ENCODE peak calls at places on chromosomes 16 and 17, in seven cellular contexts. One of them, this sample, is unnamed.
A peak's percentile ranks its signal among the peaks of the same experiment; 100 is the strongest.

GRCh38 chr16:78407191-78407590 is 307.7 kb downstream of the WWOX start:
- DNase-seq in esophagus squamous epithelium: no peak
- DNase-seq in Caco-2: no peak
- DNase-seq in thyroid gland: no peak
- DNase-seq in endothelial cell of umbilical vein: no peak
- DNase-seq in HCT116: no peak
- DNase-seq in body of pancreas: no peak
- DNase-seq in this sample: no peak

GRCh38 chr17:67139784-67140665 is 95.7 kb downstream of the CACNG1 start:
- DNase-seq in esophagus squamous epithelium: no peak
- DNase-seq in Caco-2: peak; percentile 15
- DNase-seq in thyroid gland: no peak
- DNase-seq in endothelial cell of umbilical vein: no peak
- DNase-seq in HCT116: no peak
- DNase-seq in body of pancreas: peak; percentile 79
- DNase-seq in this sample: no peak

GRCh38 chr16:27844826-27845225 is 218.7 kb downstream of the GSG1L start:
- DNase-seq in esophagus squamous epithelium: no peak
- DNase-seq in Caco-2: no peak
- DNase-seq in thyroid gland: no peak
- DNase-seq in endothelial cell of umbilical vein: no peak
- DNase-seq in HCT116: no peak
- DNase-seq in body of pancreas: no peak
- DNase-seq in this sample: no peak

GRCh38 chr17:57375770-57376181 is 119.5 kb downstream of the MSI2 start:
- DNase-seq in esophagus squamous epithelium: no peak
- DNase-seq in Caco-2: peak; percentile 22
- DNase-seq in thyroid gland: peak; percentile 27
- DNase-seq in endothelial cell of umbilical vein: no peak
- DNase-seq in HCT116: peak; percentile 90
- DNase-seq in body of pancreas: no peak
- DNase-seq in this sample: no peak

GRCh38 chr16:3879887-3880564 is 487 bp downstream of the CREBBP start:
- DNase-seq in esophagus squamous epithelium: no peak
- DNase-seq in Caco-2: peak; percentile 77
- DNase-seq in thyroid gland: peak; percentile 79
- DNase-seq in endothelial cell of umbilical vein: peak; percentile 31
- DNase-seq in HCT116: no peak
- DNase-seq in body of pancreas: peak; percentile 78
- DNase-seq in this sample: peak; percentile 75

GRCh38 chr16:640614-641013 is 1.0 kb upstream of the MCRIP2 start:
- DNase-seq in esophagus squamous epithelium: no peak
- DNase-seq in Caco-2: no peak
- DNase-seq in thyroid gland: no peak
- DNase-seq in endothelial cell of umbilical vein: no peak
- DNase-seq in HCT116: no peak
- DNase-seq in body of pancreas: no peak
- DNase-seq in this sample: no peak

GRCh38 chr17:6456914-6457687 is 12.8 kb downstream of the PIMREG start:
- DNase-seq in esophagus squamous epithelium: no peak
- DNase-seq in Caco-2: no peak
- DNase-seq in thyroid gland: no peak
- DNase-seq in endothelial cell of umbilical vein: peak; percentile 41
- DNase-seq in HCT116: no peak
- DNase-seq in body of pancreas: no peak
- DNase-seq in this sample: peak; percentile 30

GRCh38 chr17:8894673-8895578 is 27.5 kb upstream of the PIK3R6 start:
- DNase-seq in esophagus squamous epithelium: no peak
- DNase-seq in Caco-2: peak; percentile 59
- DNase-seq in thyroid gland: peak; percentile 66
- DNase-seq in endothelial cell of umbilical vein: peak; percentile 59
- DNase-seq in HCT116: peak; percentile 39
- DNase-seq in body of pancreas: peak; percentile 66
- DNase-seq in this sample: peak; percentile 61

GRCh38 chr17:47009759-47010594 is 30.9 kb upstream of the RPRML start:
- DNase-seq in esophagus squamous epithelium: no peak
- DNase-seq in Caco-2: no peak
- DNase-seq in thyroid gland: no peak
- DNase-seq in endothelial cell of umbilical vein: no peak
- DNase-seq in HCT116: no peak
- DNase-seq in body of pancreas: no peak
- DNase-seq in this sample: peak; percentile 13

GRCh38 chr17:28567604-28568003 is 3.7 kb downstream of the PIGS start:
- DNase-seq in esophagus squamous epithelium: no peak
- DNase-seq in Caco-2: no peak
- DNase-seq in thyroid gland: no peak
- DNase-seq in endothelial cell of umbilical vein: no peak
- DNase-seq in HCT116: no peak
- DNase-seq in body of pancreas: no peak
- DNase-seq in this sample: no peak

GRCh38 chr17:66952031-66952524 is 12.4 kb upstream of the CACNG4 start:
- DNase-seq in esophagus squamous epithelium: no peak
- DNase-seq in Caco-2: peak; percentile 96
- DNase-seq in thyroid gland: peak; percentile 85
- DNase-seq in endothelial cell of umbilical vein: peak; percentile 7
- DNase-seq in HCT116: peak; percentile 99
- DNase-seq in body of pancreas: no peak
- DNase-seq in this sample: no peak

GRCh38 chr16:29154676-29155121 is 169.8 kb downstream of the LAT start:
- DNase-seq in esophagus squamous epithelium: no peak
- DNase-seq in Caco-2: no peak
- DNase-seq in thyroid gland: no peak
- DNase-seq in endothelial cell of umbilical vein: no peak
- DNase-seq in HCT116: no peak
- DNase-seq in body of pancreas: no peak
- DNase-seq in this sample: no peak

GRCh38 chr16:89561195-89562026 is 929 bp downstream of the RPL13 start:
- DNase-seq in esophagus squamous epithelium: no peak
- DNase-seq in Caco-2: no peak
- DNase-seq in thyroid gland: no peak
- DNase-seq in endothelial cell of umbilical vein: peak; percentile 25
- DNase-seq in HCT116: no peak
- DNase-seq in body of pancreas: no peak
- DNase-seq in this sample: no peak

GRCh38 chr17:68381076-68381900 is 76.0 kb downstream of the WIPI1 start:
- DNase-seq in esophagus squamous epithelium: no peak
- DNase-seq in Caco-2: no peak
- DNase-seq in thyroid gland: no peak
- DNase-seq in endothelial cell of umbilical vein: peak; percentile 46
- DNase-seq in HCT116: peak; percentile 98
- DNase-seq in body of pancreas: no peak
- DNase-seq in this sample: no peak

GRCh38 chr16:1710811-1711507 is 5.0 kb downstream of the MAPK8IP3 start:
- DNase-seq in esophagus squamous epithelium: no peak
- DNase-seq in Caco-2: no peak
- DNase-seq in thyroid gland: no peak
- DNase-seq in endothelial cell of umbilical vein: no peak
- DNase-seq in HCT116: no peak
- DNase-seq in body of pancreas: no peak
- DNase-seq in this sample: no peak

GRCh38 chr17:48444531-48445247 is 14.7 kb upstream of the SKAP1 start:
- DNase-seq in esophagus squamous epithelium: no peak
- DNase-seq in Caco-2: no peak
- DNase-seq in thyroid gland: no peak
- DNase-seq in endothelial cell of umbilical vein: no peak
- DNase-seq in HCT116: no peak
- DNase-seq in body of pancreas: no peak
- DNase-seq in this sample: no peak

GRCh38 chr17:62017912-62018311 is 47.2 kb downstream of the MED13 start:
- DNase-seq in esophagus squamous epithelium: no peak
- DNase-seq in Caco-2: no peak
- DNase-seq in thyroid gland: no peak
- DNase-seq in endothelial cell of umbilical vein: peak; percentile 42
- DNase-seq in HCT116: no peak
- DNase-seq in body of pancreas: no peak
- DNase-seq in this sample: no peak

GRCh38 chr17:29037739-29038465 is 5.0 kb upstream of the PIPOX start:
- DNase-seq in esophagus squamous epithelium: no peak
- DNase-seq in Caco-2: no peak
- DNase-seq in thyroid gland: no peak
- DNase-seq in endothelial cell of umbilical vein: no peak
- DNase-seq in HCT116: no peak
- DNase-seq in body of pancreas: no peak
- DNase-seq in this sample: no peak

GRCh38 chr17:8122923-8123694 is 797 bp downstream of the HES7 start:
- DNase-seq in esophagus squamous epithelium: no peak
- DNase-seq in Caco-2: no peak
- DNase-seq in thyroid gland: peak; percentile 43
- DNase-seq in endothelial cell of umbilical vein: peak; percentile 19
- DNase-seq in HCT116: no peak
- DNase-seq in body of pancreas: peak; percentile 17
- DNase-seq in this sample: no peak

GRCh38 chr16:84026601-84027000 is 16.0 kb downstream of the SLC38A8 start:
- DNase-seq in esophagus squamous epithelium: no peak
- DNase-seq in Caco-2: no peak
- DNase-seq in thyroid gland: no peak
- DNase-seq in endothelial cell of umbilical vein: no peak
- DNase-seq in HCT116: no peak
- DNase-seq in body of pancreas: no peak
- DNase-seq in this sample: no peak

GRCh38 chr17:27944546-27945332 is 51.6 kb upstream of the LYRM9 start:
- DNase-seq in esophagus squamous epithelium: no peak
- DNase-seq in Caco-2: no peak
- DNase-seq in thyroid gland: no peak
- DNase-seq in endothelial cell of umbilical vein: no peak
- DNase-seq in HCT116: no peak
- DNase-seq in body of pancreas: no peak
- DNase-seq in this sample: no peak

GRCh38 chr17:6800422-6801027 is 24.5 kb downstream of the FBXO39 start:
- DNase-seq in esophagus squamous epithelium: no peak
- DNase-seq in Caco-2: no peak
- DNase-seq in thyroid gland: no peak
- DNase-seq in endothelial cell of umbilical vein: peak; percentile 28
- DNase-seq in HCT116: no peak
- DNase-seq in body of pancreas: no peak
- DNase-seq in this sample: no peak

GRCh38 chr17:73214008-73214407 is 21.2 kb downstream of the COG1 start:
- DNase-seq in esophagus squamous epithelium: no peak
- DNase-seq in Caco-2: no peak
- DNase-seq in thyroid gland: no peak
- DNase-seq in endothelial cell of umbilical vein: no peak
- DNase-seq in HCT116: no peak
- DNase-seq in body of pancreas: no peak
- DNase-seq in this sample: no peak

GRCh38 chr16:11359370-11359769 is 14.1 kb downstream of the RMI2 start:
- DNase-seq in esophagus squamous epithelium: no peak
- DNase-seq in Caco-2: peak; percentile 89
- DNase-seq in thyroid gland: peak; percentile 61
- DNase-seq in endothelial cell of umbilical vein: no peak
- DNase-seq in HCT116: peak; percentile 12
- DNase-seq in body of pancreas: peak; percentile 64
- DNase-seq in this sample: no peak

GRCh38 chr16:10828851-10829331 is 10.3 kb upstream of the TVP23A start:
- DNase-seq in esophagus squamous epithelium: no peak
- DNase-seq in Caco-2: no peak
- DNase-seq in thyroid gland: peak; percentile 99
- DNase-seq in endothelial cell of umbilical vein: peak; percentile 92
- DNase-seq in HCT116: no peak
- DNase-seq in body of pancreas: peak; percentile 96
- DNase-seq in this sample: peak; percentile 93

GRCh38 chr17:83009414-83010322 is 69.7 kb upstream of the METRNL start:
- DNase-seq in esophagus squamous epithelium: no peak
- DNase-seq in Caco-2: no peak
- DNase-seq in thyroid gland: peak; percentile 42
- DNase-seq in endothelial cell of umbilical vein: no peak
- DNase-seq in HCT116: no peak
- DNase-seq in body of pancreas: no peak
- DNase-seq in this sample: no peak

GRCh38 chr16:30930160-30930571 is 6.8 kb downstream of the FBXL19 start:
- DNase-seq in esophagus squamous epithelium: no peak
- DNase-seq in Caco-2: no peak
- DNase-seq in thyroid gland: no peak
- DNase-seq in endothelial cell of umbilical vein: no peak
- DNase-seq in HCT116: no peak
- DNase-seq in body of pancreas: no peak
- DNase-seq in this sample: no peak

GRCh38 chr17:16622540-16623277 is 30.9 kb downstream of the ZNF624 start:
- DNase-seq in esophagus squamous epithelium: no peak
- DNase-seq in Caco-2: no peak
- DNase-seq in thyroid gland: no peak
- DNase-seq in endothelial cell of umbilical vein: no peak
- DNase-seq in HCT116: no peak
- DNase-seq in body of pancreas: no peak
- DNase-seq in this sample: no peak
- H3K9me3 ChIP-seq in esophagus squamous epithelium: peaks cover 79% of the 10 kb centered on the region
- H3K9me3 ChIP-seq in Caco-2: peaks cover 76% of the 10 kb centered on the region
- H3K9me3 ChIP-seq in thyroid gland: no peaks in the 10 kb centered on the region
- H3K9me3 ChIP-seq in endothelial cell of umbilical vein: peaks cover 21% of the 10 kb centered on the region
- H3K9me3 ChIP-seq in HCT116: peaks cover 38% of the 10 kb centered on the region
- H3K9me3 ChIP-seq in body of pancreas: no peaks in the 10 kb centered on the region
- H3K9me3 ChIP-seq in this sample: peaks cover 70% of the 10 kb centered on the region

GRCh38 chr17:43350888-43351361 is 47.9 kb upstream of the ARL4D start:
- DNase-seq in esophagus squamous epithelium: no peak
- DNase-seq in Caco-2: peak; percentile 59
- DNase-seq in thyroid gland: no peak
- DNase-seq in endothelial cell of umbilical vein: no peak
- DNase-seq in HCT116: no peak
- DNase-seq in body of pancreas: no peak
- DNase-seq in this sample: no peak
- H3K9me3 ChIP-seq in esophagus squamous epithelium: peaks cover 33% of the 10 kb centered on the region
- H3K9me3 ChIP-seq in Caco-2: peaks cover 37% of the 10 kb centered on the region
- H3K9me3 ChIP-seq in thyroid gland: no peaks in the 10 kb centered on the region
- H3K9me3 ChIP-seq in endothelial cell of umbilical vein: peaks cover 11% of the 10 kb centered on the region
- H3K9me3 ChIP-seq in HCT116: peaks cover 27% of the 10 kb centered on the region
- H3K9me3 ChIP-seq in body of pancreas: no peaks in the 10 kb centered on the region
- H3K9me3 ChIP-seq in this sample: peaks cover 23% of the 10 kb centered on the region

DNA sequence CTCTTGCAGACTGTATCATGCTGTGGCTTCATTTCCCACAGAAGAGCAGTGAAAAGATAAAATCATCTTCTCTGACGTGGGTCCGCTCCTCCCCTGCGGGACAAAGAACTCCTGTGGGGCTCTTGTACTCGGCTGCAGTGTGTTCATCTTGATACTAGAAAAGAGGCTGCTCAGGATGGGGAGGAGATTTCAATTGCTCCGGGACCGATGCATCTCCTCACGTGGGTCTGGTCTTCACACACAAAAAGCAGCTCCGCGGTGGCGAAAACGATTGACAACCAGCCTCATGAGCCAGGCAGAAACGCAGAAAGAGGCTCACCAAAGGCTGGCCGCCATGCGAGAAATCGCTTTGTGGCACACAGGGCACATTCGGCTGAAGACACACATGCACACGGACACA is 14.4 kb upstream of the KCNJ18 start:
- DNase-seq in esophagus squamous epithelium: no peak
- DNase-seq in Caco-2: no peak
- DNase-seq in thyroid gland: no peak
- DNase-seq in endothelial cell of umbilical vein: no peak
- DNase-seq in HCT116: no peak
- DNase-seq in body of pancreas: no peak
- DNase-seq in this sample: no peak
- H3K9me3 ChIP-seq in esophagus squamous epithelium: no peaks in the 10 kb centered on the region
- H3K9me3 ChIP-seq in Caco-2: no peaks in the 10 kb centered on the region
- H3K9me3 ChIP-seq in thyroid gland: no peaks in the 10 kb centered on the region
- H3K9me3 ChIP-seq in endothelial cell of umbilical vein: peaks cover 19% of the 10 kb centered on the region
- H3K9me3 ChIP-seq in HCT116: no peaks in the 10 kb centered on the region
- H3K9me3 ChIP-seq in body of pancreas: no peaks in the 10 kb centered on the region
- H3K9me3 ChIP-seq in this sample: no peaks in the 10 kb centered on the region

DNA sequence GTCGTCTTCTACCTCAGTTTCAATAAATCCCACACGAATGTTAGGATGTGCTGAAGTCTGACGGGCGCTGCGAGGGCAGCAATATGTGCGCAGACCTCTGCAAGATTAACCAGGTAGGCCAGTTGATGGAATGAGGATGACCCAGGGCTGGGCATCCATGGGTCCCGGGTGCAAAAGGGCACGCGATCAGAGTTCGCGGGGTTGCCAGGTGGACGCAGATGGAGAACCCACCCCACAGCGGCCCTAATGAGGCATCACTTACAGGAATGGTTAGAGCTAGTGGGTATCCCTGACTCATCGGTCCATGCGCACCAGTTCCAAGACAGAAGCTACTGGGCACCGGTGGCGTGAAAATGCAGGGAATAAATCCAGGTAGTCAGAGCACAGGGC is 2116.0 kb downstream of the TP53TG3F start:
- DNase-seq in esophagus squamous epithelium: no peak
- DNase-seq in Caco-2: no peak
- DNase-seq in thyroid gland: no peak
- DNase-seq in endothelial cell of umbilical vein: no peak
- DNase-seq in HCT116: no peak
- DNase-seq in body of pancreas: no peak
- DNase-seq in this sample: no peak
- H3K9me3 ChIP-seq in esophagus squamous epithelium: peaks cover 6% of the 10 kb centered on the region
- H3K9me3 ChIP-seq in Caco-2: no peaks in the 10 kb centered on the region
- H3K9me3 ChIP-seq in thyroid gland: no peaks in the 10 kb centered on the region
- H3K9me3 ChIP-seq in endothelial cell of umbilical vein: peaks cover 3% of the 10 kb centered on the region
- H3K9me3 ChIP-seq in HCT116: no peaks in the 10 kb centered on the region
- H3K9me3 ChIP-seq in body of pancreas: no peaks in the 10 kb centered on the region
- H3K9me3 ChIP-seq in this sample: no peaks in the 10 kb centered on the region